ENCODE peak calls at places on chromosomes 13 and 19, in ten cellular contexts. F is smooth muscle cell of the brain vasculature; P is activated naive CD8-positive, alpha-beta T cell treated with anti-CD3 and anti-CD28 coated beads, Interleukin-2, amount 50 U/mL, for 16 hours; Q is central memory CD4-positive, alpha-beta T cell; W is stimulated activated CD4-positive, alpha-beta T cell treated with anti-CD3 and anti-CD28 coated beads, Interleukin-4, amount 100 ng/mL, for 24 hours; E is NCI-H1436; T is stimulated activated naive B cell treated with anti-CD40 and anti-IgM and Interleukin-4, amounts not matched to agents 10 μg/mL and 1 μg/mL and 100 μg/mL, for 72 hours; S is osteoblast; X is aorta; M is omental fat pad. D is an unnamed sample.

GRCh38 chr13:40682449-40683240 is 16.2 kb upstream of the FOXO1 start:
- DNase-seq in X (no peak), P (no peak), S (no peak), Q (peak; percentile 46), E (no peak), M (no peak), T (no peak), W (no peak), F (no peak), D (no peak)

GRCh38 chr19:23263870-23264590 is 13.8 kb upstream of the ZNF724 start:
- DNase-seq in T (no peak), X (no peak), M (no peak), E (no peak), F (no peak), Q (no peak), W (no peak), S (no peak), P (no peak), D (no peak)

GRCh38 chr19:5154129-5154798 is 185.4 kb downstream of the KDM4B start:
- DNase-seq in W (peak; percentile 37), T (no peak), S (peak; percentile 91), Q (no peak), E (no peak), F (no peak), X (no peak), M (no peak), P (no peak), D (no peak)

GRCh38 chr13:56528040-56528760 is 612.5 kb upstream of the PRR20A start:
- DNase-seq in P (no peak), E (peak; percentile 45), T (no peak), S (no peak), X (no peak), Q (no peak), F (no peak), W (no peak), M (no peak), D (no peak)

GRCh38 chr19:4360641-4361151 is 17.3 kb downstream of the MPND start:
- DNase-seq in E (no peak), F (no peak), P (no peak), M (no peak), S (peak; percentile 82), W (no peak), X (no peak), T (no peak), Q (no peak), D (no peak)

GRCh38 chr13:71964491-71965108 is 97.6 kb upstream of the DACH1 start:
- DNase-seq in P (no peak), M (no peak), X (no peak), S (no peak), W (no peak), F (no peak), Q (no peak), E (no peak), T (no peak), D (no peak)

GRCh38 chr19:6210721-6211600 is 68.8 kb downstream of the MLLT1 start:
- DNase-seq in F (no peak), P (no peak), Q (no peak), X (peak; percentile 44), W (no peak), S (peak; percentile 77), M (no peak), E (no peak), T (no peak), D (no peak)

GRCh38 chr19:10961073-10961762 is 388 bp downstream of the SMARCA4 start:
- DNase-seq in T (no peak), P (no peak), F (no peak), W (no peak), S (peak; percentile 82), E (no peak), X (peak; percentile 60), M (no peak), Q (peak; percentile 17), D (peak; percentile 23)

GRCh38 chr13:113050856-113051431 is 54.6 kb upstream of the F7 start:
- DNase-seq in S (no peak), E (no peak), Q (no peak), P (no peak), T (no peak), F (no peak), X (peak; percentile 45), M (no peak), W (no peak), D (no peak)

GRCh38 chr19:10535613-10536012 is 8.1 kb upstream of the ATG4D start:
- DNase-seq in X (no peak), M (no peak), E (no peak), W (no peak), S (no peak), P (no peak), F (no peak), Q (no peak), T (no peak), D (no peak)

GRCh38 chr19:30029721-30030510 is 87.9 kb downstream of the URI1 start:
- DNase-seq in W (no peak), F (no peak), M (no peak), X (no peak), E (no peak), P (no peak), Q (no peak), S (no peak), T (peak; percentile 74), D (no peak)

GRCh38 chr13:111429064-111429558 is 108.7 kb downstream of the TEX29 start:
- DNase-seq in P (no peak), T (peak; percentile 9), X (no peak), E (peak; percentile 61), F (no peak), W (peak; percentile 33), S (no peak), M (no peak), Q (no peak), D (peak; percentile 19)